ENCODE peak calls at places on chromosomes 3 and 15, in four cellular contexts. One of them, this sample, is unnamed.

GRCh38 chr3:105388199-105388598 is 21.5 kb downstream of the ALCAM start:
- DNase-seq in body of pancreas: no peak
- DNase-seq in neuronal stem cell: no peak
- DNase-seq in cardiac muscle cell: no peak
- DNase-seq in this sample: no peak

GRCh38 chr3:48128779-48129178 is 59.4 kb downstream of the CDC25A start:
- DNase-seq in neuronal stem cell: no peak
- DNase-seq in cardiac muscle cell: no peak
- DNase-seq in body of pancreas: no peak
- DNase-seq in this sample: no peak

GRCh38 chr15:87619161-87619960 is 637.2 kb downstream of the NTRK3 start:
- DNase-seq in neuronal stem cell: no peak
- DNase-seq in cardiac muscle cell: no peak
- DNase-seq in body of pancreas: no peak
- DNase-seq in this sample: no peak

GRCh38 chr3:128895843-128896365 is 16.5 kb downstream of the ACAD9 start:
- DNase-seq in neuronal stem cell: no peak
- DNase-seq in cardiac muscle cell: no peak
- DNase-seq in body of pancreas: no peak
- DNase-seq in this sample: no peak

GRCh38 chr15:99485992-99486370 is 79.8 kb upstream of the MEF2A start:
- DNase-seq in body of pancreas: no peak
- DNase-seq in cardiac muscle cell: no peak
- DNase-seq in neuronal stem cell: no peak
- DNase-seq in this sample: no peak

GRCh38 chr3:193791041-193792032 is 198.3 kb downstream of the OPA1 start:
- DNase-seq in body of pancreas: peak; percentile 73
- DNase-seq in cardiac muscle cell: peak; percentile 22
- DNase-seq in neuronal stem cell: no peak
- DNase-seq in this sample: no peak

GRCh38 chr3:158418035-158418434 is 153.0 kb upstream of the MLF1 start:
- DNase-seq in neuronal stem cell: no peak
- DNase-seq in cardiac muscle cell: no peak
- DNase-seq in body of pancreas: no peak
- DNase-seq in this sample: no peak

GRCh38 chr15:80093854-80094418 is 34.5 kb downstream of the ZFAND6 start:
- DNase-seq in body of pancreas: peak; percentile 76
- DNase-seq in neuronal stem cell: no peak
- DNase-seq in cardiac muscle cell: peak; percentile 30
- DNase-seq in this sample: no peak

GRCh38 chr3:7070461-7070860 is 209.5 kb downstream of the GRM7 start:
- DNase-seq in body of pancreas: no peak
- DNase-seq in cardiac muscle cell: no peak
- DNase-seq in neuronal stem cell: no peak
- DNase-seq in this sample: no peak

GRCh38 chr3:70933105-70933810 is 620.8 kb upstream of the MDFIC2 start:
- DNase-seq in neuronal stem cell: no peak
- DNase-seq in cardiac muscle cell: no peak
- DNase-seq in body of pancreas: no peak
- DNase-seq in this sample: no peak

GRCh38 chr3:3815206-3815605 is 16.0 kb downstream of the LRRN1 start:
- DNase-seq in cardiac muscle cell: no peak
- DNase-seq in neuronal stem cell: no peak
- DNase-seq in body of pancreas: no peak
- DNase-seq in this sample: no peak

GRCh38 chr3:39641210-39641718 is 168.1 kb upstream of the MYRIP start:
- DNase-seq in neuronal stem cell: no peak
- DNase-seq in body of pancreas: no peak
- DNase-seq in cardiac muscle cell: no peak
- DNase-seq in this sample: no peak

GRCh38 chr15:96337354-96337990 is 7.0 kb downstream of the NR2F2 start:
- DNase-seq in body of pancreas: no peak
- DNase-seq in neuronal stem cell: no peak
- DNase-seq in cardiac muscle cell: no peak
- DNase-seq in this sample: no peak

GRCh38 chr15:96340348-96340610 is 9.8 kb downstream of the NR2F2 start:
- DNase-seq in cardiac muscle cell: no peak
- DNase-seq in neuronal stem cell: no peak
- DNase-seq in body of pancreas: no peak
- DNase-seq in this sample: no peak

GRCh38 chr15:96337991-96338771 is 7.7 kb downstream of the NR2F2 start:
- DNase-seq in body of pancreas: no peak
- DNase-seq in cardiac muscle cell: no peak
- DNase-seq in neuronal stem cell: no peak
- DNase-seq in this sample: no peak

GRCh38 chr15:96339662-96340347 is 9.3 kb downstream of the NR2F2 start:
- DNase-seq in cardiac muscle cell: no peak
- DNase-seq in body of pancreas: peak; percentile 3
- DNase-seq in neuronal stem cell: no peak
- DNase-seq in this sample: no peak

DNA sequence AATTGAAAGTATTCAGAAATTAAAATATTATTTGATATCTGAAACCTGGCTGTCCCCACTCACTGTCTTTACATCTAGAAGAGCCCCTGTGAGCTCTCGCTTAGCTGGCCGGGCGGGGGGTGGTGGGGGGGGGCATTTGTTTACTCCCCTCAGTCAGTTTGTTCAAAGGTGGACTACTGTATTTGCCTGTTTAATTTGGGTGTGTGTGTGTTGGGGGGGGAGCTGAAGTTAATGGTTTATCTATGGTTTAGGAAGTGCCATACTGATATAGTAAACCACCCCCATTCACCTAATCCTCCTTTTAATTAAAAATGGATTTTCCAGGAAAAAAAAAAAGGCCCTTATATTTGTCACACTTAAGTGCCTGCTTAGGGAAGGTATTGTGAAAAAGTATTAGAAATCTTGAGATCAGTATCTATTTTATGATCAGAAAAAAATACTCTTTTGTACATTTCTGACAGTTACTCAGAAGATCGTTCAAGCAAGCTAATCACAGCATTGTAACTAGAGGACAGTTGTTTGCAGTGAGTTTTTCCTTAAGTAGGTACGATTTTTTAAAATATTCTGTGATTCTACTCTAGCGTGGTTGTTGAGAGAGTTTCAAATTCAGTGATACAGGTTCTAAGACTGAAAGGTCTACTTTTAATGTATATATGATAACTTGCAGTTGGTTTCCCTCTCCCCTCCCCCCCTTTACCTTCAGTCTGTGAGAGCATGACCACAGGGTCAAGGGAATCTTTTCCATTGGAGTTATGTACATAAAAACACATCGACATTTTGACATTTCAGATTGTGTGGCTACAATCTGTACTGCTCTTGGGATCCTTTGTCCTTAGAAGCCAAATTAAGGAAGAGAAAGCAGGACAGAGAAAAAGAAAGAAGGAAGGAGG is 8.5 kb downstream of the NR2F2 start:
- DNase-seq in body of pancreas: peak; percentile 10
- DNase-seq in neuronal stem cell: no peak
- DNase-seq in cardiac muscle cell: no peak
- DNase-seq in this sample: no peak
- H3K27me3 ChIP-seq in body of pancreas: no peaks in the 10 kb centered on the region
- H3K27me3 ChIP-seq in neuronal stem cell: no peaks in the 10 kb centered on the region
- H3K27me3 ChIP-seq in cardiac muscle cell: peaks cover 94% of the 10 kb centered on the region
- H3K27me3 ChIP-seq in this sample: peaks cover 93% of the 10 kb centered on the region

DNA sequence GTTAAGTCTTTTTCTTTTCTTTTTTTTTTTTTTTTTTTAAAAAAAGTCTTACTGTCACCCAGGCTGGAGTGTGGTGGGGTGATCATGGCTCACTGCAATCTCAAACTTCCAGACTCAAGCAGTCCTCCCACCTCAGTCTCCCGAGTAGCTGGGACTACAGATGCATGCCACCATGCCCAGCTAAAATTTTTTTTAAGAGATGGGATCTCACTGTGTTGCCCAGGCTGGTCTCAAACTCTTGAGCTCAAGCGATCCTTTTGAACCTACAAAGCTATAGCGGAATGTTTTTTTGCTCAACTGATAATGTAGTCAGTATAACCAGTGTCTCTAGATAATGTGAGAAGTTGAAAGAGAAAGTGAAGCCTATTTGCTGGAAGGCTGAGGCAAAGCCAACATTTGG is 3.9 kb upstream of the IGF2BP2 start:
- DNase-seq in neuronal stem cell: no peak
- DNase-seq in body of pancreas: no peak
- DNase-seq in cardiac muscle cell: no peak
- DNase-seq in this sample: no peak
- H3K4me3 ChIP-seq in neuronal stem cell: no peak overlapping the region
- H3K4me3 ChIP-seq in body of pancreas: no peak overlapping the region
- H3K4me3 ChIP-seq in cardiac muscle cell: no peak overlapping the region
- H3K4me3 ChIP-seq in this sample: no peak overlapping the region

GRCh38 chr3:153070153-153070868 is 91.7 kb upstream of the RAP2B start:
- DNase-seq in neuronal stem cell: no peak
- DNase-seq in cardiac muscle cell: no peak
- DNase-seq in body of pancreas: no peak
- DNase-seq in this sample: no peak
- H3K27ac ChIP-seq in neuronal stem cell: no peak overlapping the region
- H3K27ac ChIP-seq in cardiac muscle cell: no peak overlapping the region
- H3K27ac ChIP-seq in body of pancreas: no peak overlapping the region
- H3K27ac ChIP-seq in this sample: no peak overlapping the region

GRCh38 chr3:26625187-26625586 is 2.6 kb downstream of the LRRC3B start:
- DNase-seq in neuronal stem cell: no peak
- DNase-seq in cardiac muscle cell: no peak
- DNase-seq in body of pancreas: no peak
- DNase-seq in this sample: peak; percentile 44

GRCh38 chr3:26622634-26623408 is at the start of gene LRRC3B:
- DNase-seq in neuronal stem cell: peak; percentile 70
- DNase-seq in cardiac muscle cell: peak; percentile 56
- DNase-seq in body of pancreas: no peak
- DNase-seq in this sample: no peak

GRCh38 chr3:26621891-26622633 is 510 bp upstream of the LRRC3B start:
- DNase-seq in neuronal stem cell: no peak
- DNase-seq in body of pancreas: no peak
- DNase-seq in cardiac muscle cell: no peak
- DNase-seq in this sample: no peak

GRCh38 chr3:26623409-26624208 is 1.0 kb downstream of the LRRC3B start:
- DNase-seq in cardiac muscle cell: peak; percentile 6
- DNase-seq in body of pancreas: no peak
- DNase-seq in neuronal stem cell: peak; percentile 21
- DNase-seq in this sample: no peak

GRCh38 chr3:26624209-26624775 is 1.7 kb downstream of the LRRC3B start:
- DNase-seq in neuronal stem cell: no peak
- DNase-seq in cardiac muscle cell: no peak
- DNase-seq in body of pancreas: no peak
- DNase-seq in this sample: peak; percentile 80
- H3K27me3 ChIP-seq in neuronal stem cell: peaks cover 24% of the 10 kb centered on the region
- H3K27me3 ChIP-seq in cardiac muscle cell: peaks cover 78% of the 10 kb centered on the region
- H3K27me3 ChIP-seq in body of pancreas: no peaks in the 10 kb centered on the region
- H3K27me3 ChIP-seq in this sample: peaks cover 28% of the 10 kb centered on the region

GRCh38 chr3:129934234-129935123 is 40.0 kb upstream of the TRH start:
- DNase-seq in neuronal stem cell: peak; percentile 57
- DNase-seq in body of pancreas: peak; percentile 28
- DNase-seq in cardiac muscle cell: peak; percentile 51
- DNase-seq in this sample: no peak

GRCh38 chr3:129938140-129938930 is 36.2 kb upstream of the TRH start:
- DNase-seq in body of pancreas: no peak
- DNase-seq in cardiac muscle cell: no peak
- DNase-seq in neuronal stem cell: no peak
- DNase-seq in this sample: no peak

GRCh38 chr3:129933471-129933870 is 40.0 kb upstream of the TMCC1 start:
- DNase-seq in cardiac muscle cell: no peak
- DNase-seq in neuronal stem cell: no peak
- DNase-seq in body of pancreas: no peak
- DNase-seq in this sample: no peak

GRCh38 chr3:129937717-129938116 is 36.8 kb upstream of the TRH start:
- DNase-seq in body of pancreas: no peak
- DNase-seq in cardiac muscle cell: no peak
- DNase-seq in neuronal stem cell: no peak
- DNase-seq in this sample: no peak

GRCh38 chr3:129936757-129937156 is 37.8 kb upstream of the TRH start:
- DNase-seq in body of pancreas: peak; percentile 66
- DNase-seq in neuronal stem cell: peak; percentile 60
- DNase-seq in cardiac muscle cell: no peak
- DNase-seq in this sample: peak; percentile 41
- H3K4me3 ChIP-seq in body of pancreas: no peak overlapping the region
- H3K4me3 ChIP-seq in neuronal stem cell: no peak overlapping the region
- H3K4me3 ChIP-seq in cardiac muscle cell: no peak overlapping the region
- H3K4me3 ChIP-seq in this sample: peak overlapping the region; percentile 54

GRCh38 chr3:101495552-101495951 is 17.5 kb downstream of the SENP7 start:
- DNase-seq in cardiac muscle cell: no peak
- DNase-seq in body of pancreas: no peak
- DNase-seq in neuronal stem cell: no peak
- DNase-seq in this sample: no peak
- H3K27ac ChIP-seq in cardiac muscle cell: no peak overlapping the region
- H3K27ac ChIP-seq in body of pancreas: no peak overlapping the region
- H3K27ac ChIP-seq in neuronal stem cell: no peak overlapping the region
- H3K27ac ChIP-seq in this sample: no peak overlapping the region

DNA sequence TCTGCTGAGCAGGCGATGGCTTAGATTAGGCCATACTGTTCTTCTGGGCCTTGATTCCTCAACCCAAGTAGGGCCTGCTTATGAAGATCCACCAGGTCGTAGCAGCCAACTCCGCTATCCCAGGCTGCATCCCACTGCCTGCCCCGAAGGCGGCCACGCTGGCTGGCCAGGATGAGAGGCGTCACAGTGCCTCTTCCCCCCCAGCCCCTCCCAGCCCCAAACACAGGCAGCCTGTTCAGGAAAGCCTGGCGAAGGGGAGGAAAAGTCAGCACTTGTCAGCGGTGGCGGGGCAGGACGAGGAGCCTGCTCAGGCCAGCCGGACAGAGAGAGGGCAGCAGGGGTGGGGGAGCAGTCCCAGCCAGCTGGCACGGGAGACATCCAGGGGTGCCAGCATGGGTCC is 11.2 kb downstream of the PTH1R start:
- DNase-seq in neuronal stem cell: no peak
- DNase-seq in body of pancreas: no peak
- DNase-seq in cardiac muscle cell: no peak
- DNase-seq in this sample: no peak
- H3K27me3 ChIP-seq in neuronal stem cell: peaks cover 40% of the 10 kb centered on the region
- H3K27me3 ChIP-seq in body of pancreas: no peaks in the 10 kb centered on the region
- H3K27me3 ChIP-seq in cardiac muscle cell: no peaks in the 10 kb centered on the region
- H3K27me3 ChIP-seq in this sample: no peaks in the 10 kb centered on the region